ENCODE peak calls at places on chromosomes 6 and 20, in four cellular contexts. Y, K, H and S are unnamed samples. For H3K27me3, the result is how much of the 10 kb centered on the place peaks cover.

GRCh38 chr6:164315376-164315775 is 900.9 kb downstream of the QKI start:
- DNase-seq in Y (no peak), K (no peak), H (no peak), S (no peak)

GRCh38 chr6:6543181-6543879 is 45.2 kb upstream of the LY86 start:
- DNase-seq in Y (no peak), K (no peak), H (no peak), S (no peak)

GRCh38 chr20:7926323-7926722 is 13.9 kb downstream of the HAO1 start:
- DNase-seq in Y (no peak), K (no peak), H (no peak), S (no peak)

GRCh38 chr6:88492824-88493223 is 326.7 kb upstream of the CNR1 start:
- DNase-seq in Y (no peak), K (no peak), H (peak), S (no peak)

GRCh38 chr20:316316-317068 is 8.9 kb upstream of the SOX12 start:
- DNase-seq in Y (no peak), K (no peak), H (no peak), S (no peak)

GRCh38 chr6:148427333-148427732 is 84.7 kb downstream of the SASH1 start:
- DNase-seq in Y (no peak), K (no peak), H (no peak), S (no peak)

GRCh38 chr6:138865480-138866101 is 69.7 kb downstream of the ECT2L start:
- DNase-seq in Y (no peak), K (no peak), H (no peak), S (no peak)

GRCh38 chr6:154615483-154616025 is 105.1 kb upstream of the CNKSR3 start:
- DNase-seq in Y (peak), K (peak), H (peak), S (peak)

GRCh38 chr6:89242574-89243330 is 25.6 kb upstream of the GABRR1 start:
- DNase-seq in Y (no peak), K (peak), H (peak), S (no peak)

GRCh38 chr6:152271681-152272464 is 365.3 kb downstream of the SYNE1 start:
- DNase-seq in Y (no peak), K (no peak), H (peak), S (peak)

GRCh38 chr20:21189761-21190523 is 64.1 kb downstream of the KIZ start:
- DNase-seq in Y (no peak), K (no peak), H (peak), S (no peak)

GRCh38 chr20:46305973-46306360 is 2.3 kb downstream of the CDH22 start:
- DNase-seq in Y (no peak), K (no peak), H (no peak), S (no peak)
- H3K27me3 ChIP-seq in Y (under half), K (half or more), H (half or more), S (under half)

DNA sequence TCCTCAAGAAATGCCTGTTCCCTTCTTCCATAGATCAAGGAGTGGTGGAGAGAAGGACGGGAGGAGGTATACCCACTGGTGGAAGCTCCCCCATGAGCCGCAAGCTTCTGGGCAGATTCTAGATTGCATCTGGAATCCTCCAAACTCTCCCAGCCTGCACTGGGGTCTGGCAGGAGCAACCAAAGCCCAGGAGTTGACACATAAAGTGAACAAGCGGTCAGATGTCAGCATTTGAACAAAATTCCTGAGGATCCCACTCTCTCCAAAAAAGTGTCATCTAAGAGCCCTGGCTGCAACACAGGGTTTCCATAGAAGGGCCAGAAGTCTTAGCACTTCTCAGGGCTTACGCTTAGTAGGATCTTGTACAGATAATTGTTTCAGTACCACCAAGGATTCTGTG is 88.2 kb downstream of the KCNB1 start:
- DNase-seq in Y (peak), K (no peak), H (no peak), S (no peak)
- H3K27me3 ChIP-seq in Y (under half), K (under half), H (under half), S (under half)

DNA sequence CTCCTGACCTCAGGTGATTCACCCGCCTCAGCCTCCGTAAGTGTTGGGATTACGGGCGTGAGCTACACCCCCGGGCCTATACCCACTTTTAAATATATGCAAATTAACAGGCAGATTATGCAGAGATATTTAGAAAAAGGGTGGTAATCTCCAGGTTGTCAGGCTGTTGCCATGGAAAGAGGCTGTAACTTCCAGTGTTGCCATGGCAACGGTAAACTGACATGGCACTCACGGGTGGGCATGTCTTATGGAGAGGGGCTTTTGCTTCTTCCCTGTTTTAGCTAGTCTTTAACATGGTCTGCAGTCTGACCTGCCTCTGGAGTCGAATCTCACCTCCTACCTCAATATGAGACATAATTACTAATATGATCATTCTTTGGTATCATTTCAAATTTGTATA is 44.9 kb downstream of the ZNF334 start:
- DNase-seq in Y (no peak), K (no peak), H (no peak), S (no peak)
- H3K27me3 ChIP-seq in Y (under half), K (under half), H (under half), S (under half)

DNA sequence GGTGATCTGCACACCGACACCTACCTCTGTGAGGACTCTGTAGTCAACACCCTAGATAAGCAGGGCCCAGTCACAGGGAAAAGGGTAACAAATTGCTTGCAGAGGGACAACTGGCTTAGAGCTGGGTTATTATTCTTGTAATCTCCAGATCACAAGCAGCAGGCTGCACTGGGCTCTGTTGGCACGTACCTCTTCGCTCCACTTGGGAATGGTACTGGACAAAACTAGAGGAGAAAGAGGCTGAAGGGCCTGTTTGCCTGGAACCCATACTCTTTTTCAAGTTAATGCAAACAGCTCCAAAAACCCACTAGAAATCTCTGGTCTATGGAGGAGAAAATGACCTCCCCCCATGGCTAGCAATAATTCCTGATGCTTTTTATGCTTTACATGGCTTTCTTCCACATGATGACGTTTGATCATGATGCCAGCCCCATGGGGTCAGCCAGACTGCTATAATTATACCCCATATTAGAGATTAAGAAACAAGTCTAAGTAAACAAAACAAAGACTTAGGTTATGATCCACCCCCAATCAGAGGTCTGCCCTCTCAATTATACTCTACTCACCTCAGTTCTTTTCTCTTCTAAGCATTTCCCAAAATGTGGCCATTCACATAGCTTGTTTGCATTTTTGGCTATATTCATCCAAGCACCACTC is 190.0 kb downstream of the UNC5CL start:
- DNase-seq in Y (no peak), K (no peak), H (no peak), S (no peak)
- H3K27me3 ChIP-seq in Y (under half), K (under half), H (under half), S (under half)

DNA sequence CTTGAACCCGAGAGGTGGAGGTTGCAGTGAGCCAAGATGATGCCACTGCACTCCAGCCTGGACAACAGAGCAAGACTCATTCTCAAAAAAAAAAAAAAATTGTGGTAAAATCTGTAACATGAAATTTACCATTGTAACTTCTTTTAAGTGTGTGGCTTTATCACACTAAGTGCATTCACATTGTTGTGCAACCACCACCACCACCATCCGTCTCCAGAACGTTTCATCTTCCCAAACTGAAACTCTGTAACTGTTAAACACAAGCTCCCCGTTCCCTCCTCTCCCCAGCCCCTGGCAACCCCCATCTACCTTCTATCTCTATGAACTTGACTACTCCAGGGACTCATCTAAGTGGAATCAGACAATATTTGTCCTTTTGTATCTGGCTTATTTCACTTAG is 29.7 kb downstream of the PDRG1 start:
- DNase-seq in Y (no peak), K (no peak), H (no peak), S (no peak)
- H3K27me3 ChIP-seq in Y (under half), K (under half), H (under half), S (under half)

GRCh38 chr20:58223358-58223941 is 5.0 kb downstream of the ANKRD60 start:
- DNase-seq in Y (no peak), K (no peak), H (no peak), S (no peak)
- H3K27me3 ChIP-seq in Y (under half), K (half or more), H (half or more), S (under half)

GRCh38 chr6:16974387-16974673 is 127.5 kb upstream of the STMND1 start:
- DNase-seq in Y (no peak), K (no peak), H (no peak), S (no peak)

GRCh38 chr6:16973071-16973470 is 128.8 kb upstream of the STMND1 start:
- DNase-seq in Y (no peak), K (no peak), H (no peak), S (no peak)

GRCh38 chr6:16974729-16975359 is 127.0 kb upstream of the STMND1 start:
- DNase-seq in Y (no peak), K (no peak), H (no peak), S (no peak)

GRCh38 chr6:16972535-16972934 is 129.3 kb upstream of the STMND1 start:
- DNase-seq in Y (no peak), K (no peak), H (no peak), S (no peak)

DNA sequence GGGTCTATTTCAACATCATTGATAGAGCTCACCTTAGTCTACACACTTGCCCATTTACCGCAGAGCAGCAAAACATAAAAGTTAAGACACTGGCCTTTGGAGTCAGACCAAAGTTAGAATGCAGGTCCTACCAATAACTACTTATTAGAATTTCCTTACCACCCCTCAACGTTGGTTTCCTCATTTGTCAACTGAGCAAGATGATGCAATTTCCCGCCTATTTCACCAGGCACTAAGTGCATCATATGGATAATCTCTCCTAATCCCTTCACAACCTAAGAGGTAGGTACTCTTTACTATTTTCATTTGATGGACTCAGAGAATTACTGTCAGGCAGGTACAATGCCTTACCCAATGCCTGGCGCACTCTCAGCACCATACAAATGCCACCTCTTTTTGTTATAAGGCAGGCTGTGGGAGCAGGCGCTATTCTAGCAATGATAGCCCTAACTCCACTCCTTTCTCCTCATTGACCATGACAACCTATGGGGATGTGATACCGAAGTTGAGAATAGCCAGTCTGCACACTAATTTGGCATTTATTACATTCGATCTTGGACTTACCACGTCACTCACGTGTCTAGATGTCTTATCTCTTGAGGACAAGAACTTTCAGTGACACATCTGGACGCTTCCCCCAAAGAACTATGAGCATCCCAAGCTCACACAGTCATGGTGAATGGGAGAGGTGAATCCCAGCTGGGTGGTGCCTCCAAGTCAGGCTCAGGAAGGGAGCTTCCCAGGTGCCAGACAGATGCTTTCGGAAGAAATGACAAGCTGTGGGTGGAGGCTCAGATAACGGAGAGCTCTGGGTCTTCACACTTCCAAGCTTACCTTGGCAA is 128.1 kb upstream of the STMND1 start:
- DNase-seq in Y (no peak), K (no peak), H (no peak), S (no peak)
- H3K27me3 ChIP-seq in Y (under half), K (under half), H (under half), S (under half)